ENCODE peak calls at places on chromosome 4, in nine cellular contexts. W is lung, Q is astrocyte of the spinal cord, X is heart left ventricle, I is ovary, P is kidney, F is MM.1S, D is left ventricle myocardium inferior, S is IMR-90. G is an unnamed sample.

GRCh38 chr4:13302876-13303275 is 181.3 kb downstream of the RAB28 start:
- DNase-seq in W (no peak), Q (no peak), X (no peak), I (no peak), P (no peak), F (no peak), D (no peak), S (no peak), G (peak; percentile 57)

GRCh38 chr4:147313114-147313513 is 167.8 kb upstream of the EDNRA start:
- DNase-seq in W (no peak), Q (no peak), X (no peak), I (no peak), P (no peak), F (no peak), D (no peak), S (no peak), G (no peak)

GRCh38 chr4:86132459-86132858 is 227.4 kb downstream of the MAPK10 start:
- DNase-seq in W (no peak), Q (no peak), X (no peak), I (no peak), P (no peak), F (no peak), D (no peak), S (no peak), G (no peak)

GRCh38 chr4:113328514-113328913 is 279.1 kb downstream of the ANK2 start:
- DNase-seq in W (no peak), Q (no peak), X (no peak), I (no peak), P (no peak), F (no peak), D (no peak), S (no peak), G (no peak)

GRCh38 chr4:52937829-52938228 is 75.7 kb downstream of the RASL11B start:
- DNase-seq in W (no peak), Q (no peak), X (no peak), I (no peak), P (no peak), F (no peak), D (no peak), S (no peak), G (no peak)

GRCh38 chr4:184100297-184100885 is 117.3 kb downstream of the ENPP6 start:
- DNase-seq in W (peak; percentile 70), Q (peak; percentile 4), X (peak; percentile 52), I (peak; percentile 53), P (no peak), F (peak; percentile 26), D (peak; percentile 72), S (peak; percentile 26), G (no peak)

GRCh38 chr4:76199664-76200211 is 13.9 kb downstream of the SCARB2 start:
- DNase-seq in W (no peak), Q (peak; percentile 23), X (no peak), I (no peak), P (no peak), F (peak; percentile 97), D (peak; percentile 29), S (peak; percentile 31), G (no peak)

GRCh38 chr4:109302366-109303140 is at the start of gene COL25A1:
- DNase-seq in W (peak; percentile 47), Q (peak; percentile 49), X (peak; percentile 59), I (peak; percentile 58), P (peak; percentile 86), F (peak; percentile 78), D (peak; percentile 51), S (peak; percentile 16), G (no peak)

GRCh38 chr4:146654976-146655761 is 16.5 kb downstream of the POU4F2 start:
- DNase-seq in W (no peak), Q (peak; percentile 18), X (no peak), I (no peak), P (peak; percentile 66), F (no peak), D (no peak), S (peak; percentile 7), G (no peak)

GRCh38 chr4:23747131-23747752 is 142.6 kb downstream of the PPARGC1A start:
- DNase-seq in W (no peak), Q (peak; percentile 13), X (no peak), I (no peak), P (no peak), F (no peak), D (no peak), S (no peak), G (no peak)

GRCh38 chr4:147325566-147325965 is 155.3 kb upstream of the EDNRA start:
- DNase-seq in W (no peak), Q (peak; percentile 32), X (no peak), I (no peak), P (no peak), F (no peak), D (no peak), S (peak; percentile 53), G (peak; percentile 42)

GRCh38 chr4:114654607-114655006 is 56.0 kb downstream of the UGT8 start:
- DNase-seq in W (no peak), Q (no peak), X (no peak), I (no peak), P (no peak), F (no peak), D (no peak), S (no peak), G (no peak)

GRCh38 chr4:73450398-73451004 is 14.5 kb downstream of the AFP start:
- DNase-seq in W (no peak), Q (peak; percentile 97), X (peak; percentile 62), I (peak; percentile 53), P (peak; percentile 64), F (no peak), D (peak; percentile 25), S (peak; percentile 89), G (peak; percentile 35)

DNA sequence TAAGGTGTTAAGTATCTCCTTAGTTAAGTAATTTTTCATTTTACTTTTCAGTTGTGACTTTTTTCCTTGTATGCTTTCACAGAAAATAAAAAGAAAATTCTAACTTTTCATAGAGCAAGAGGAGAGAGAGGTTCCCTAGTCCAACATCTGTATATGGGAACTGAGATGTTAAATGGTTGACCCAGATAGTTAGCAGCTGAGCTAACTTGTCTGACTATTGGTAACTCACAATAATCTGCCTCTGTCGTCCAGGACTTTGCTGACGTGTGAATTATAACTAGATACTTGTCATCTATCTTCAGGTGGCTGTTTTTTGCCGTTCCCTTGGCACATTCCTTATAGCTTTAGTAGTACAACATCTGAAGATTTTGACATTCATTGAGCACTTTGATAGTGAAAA is 29.9 kb downstream of the TBC1D19 start:
- DNase-seq in W (no peak), Q (no peak), X (no peak), I (no peak), P (no peak), F (no peak), D (no peak), S (no peak), G (no peak)
- TF ChIP-seq CTCF in W (no peak), Q (no peak), X (no peak), I (no peak), P (no peak), F (no peak), D (no peak), S (no peak), G (no peak)

GRCh38 chr4:140330311-140330900 is 43.0 kb upstream of the SCOC start:
- DNase-seq in W (no peak), Q (peak; percentile 59), X (no peak), I (no peak), P (no peak), F (peak; percentile 44), D (no peak), S (peak; percentile 55), G (no peak)
- TF ChIP-seq CTCF in W (peak; percentile 7), Q (peak; percentile 56), X (peak; percentile 64), I (no peak), P (peak; percentile 40), F (peak; percentile 44), D (peak; percentile 60), S (peak; percentile 51), G (peak; percentile 60)

DNA sequence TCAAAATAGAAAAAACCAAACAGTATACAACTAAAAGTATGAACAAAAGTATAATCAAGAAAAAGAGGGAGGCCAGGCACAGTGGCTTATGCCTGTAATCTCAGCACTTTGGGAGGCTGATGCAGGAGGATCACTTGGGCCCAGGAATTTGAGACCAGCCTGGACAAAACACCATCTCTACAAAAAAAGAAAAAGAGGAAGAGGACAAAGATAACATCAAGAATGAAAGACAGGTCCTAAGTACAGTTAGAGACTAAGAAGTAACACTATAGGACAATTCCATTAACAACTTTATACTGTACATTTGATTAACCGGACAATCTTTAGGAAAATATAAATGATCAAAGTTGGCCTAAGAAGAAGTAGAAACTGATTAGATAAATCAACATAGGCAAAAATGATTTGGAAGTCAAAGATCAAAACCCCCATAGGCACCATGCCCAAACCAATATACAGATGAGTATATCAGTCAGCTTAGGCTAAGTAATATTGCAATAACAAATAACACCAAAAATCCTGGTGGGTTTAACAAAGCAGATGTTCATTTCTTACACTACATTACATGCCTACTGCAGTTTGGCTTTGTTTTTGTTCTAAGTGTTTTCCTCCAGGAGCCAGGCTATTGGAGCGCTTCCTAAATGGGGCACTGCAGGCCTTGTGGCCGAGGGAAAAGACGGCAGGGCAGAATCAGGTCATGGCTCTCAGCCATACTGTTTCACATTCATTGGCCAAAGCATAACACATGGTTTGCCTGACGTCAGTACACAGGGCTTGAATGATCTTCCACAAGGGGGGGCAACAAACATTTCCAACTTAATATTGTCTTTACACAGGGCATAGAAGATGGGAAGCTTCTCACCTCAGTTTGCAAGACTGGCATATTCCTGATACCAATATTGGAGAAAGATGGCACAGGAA is 42.2 kb upstream of the HGFAC start:
- DNase-seq in W (no peak), Q (peak; percentile 42), X (peak; percentile 62), I (no peak), P (no peak), F (no peak), D (peak; percentile 21), S (no peak), G (no peak)
- TF ChIP-seq CTCF in W (no peak), Q (no peak), X (peak; percentile 39), I (no peak), P (no peak), F (no peak), D (no peak), S (no peak), G (no peak)

GRCh38 chr4:153532636-153533035 is 66.5 kb downstream of the TMEM131L start:
- DNase-seq in W (no peak), Q (no peak), X (no peak), I (no peak), P (no peak), F (no peak), D (no peak), S (no peak), G (no peak)

GRCh38 chr4:153532227-153532626 is 66.1 kb downstream of the TMEM131L start:
- DNase-seq in W (no peak), Q (no peak), X (no peak), I (no peak), P (no peak), F (no peak), D (no peak), S (no peak), G (no peak)

GRCh38 chr4:153529646-153530045 is 63.5 kb downstream of the TMEM131L start:
- DNase-seq in W (no peak), Q (no peak), X (no peak), I (no peak), P (no peak), F (no peak), D (no peak), S (peak; percentile 53), G (no peak)

GRCh38 chr4:153530284-153530995 is 64.3 kb downstream of the TMEM131L start:
- DNase-seq in W (no peak), Q (no peak), X (no peak), I (no peak), P (no peak), F (no peak), D (no peak), S (no peak), G (no peak)

DNA sequence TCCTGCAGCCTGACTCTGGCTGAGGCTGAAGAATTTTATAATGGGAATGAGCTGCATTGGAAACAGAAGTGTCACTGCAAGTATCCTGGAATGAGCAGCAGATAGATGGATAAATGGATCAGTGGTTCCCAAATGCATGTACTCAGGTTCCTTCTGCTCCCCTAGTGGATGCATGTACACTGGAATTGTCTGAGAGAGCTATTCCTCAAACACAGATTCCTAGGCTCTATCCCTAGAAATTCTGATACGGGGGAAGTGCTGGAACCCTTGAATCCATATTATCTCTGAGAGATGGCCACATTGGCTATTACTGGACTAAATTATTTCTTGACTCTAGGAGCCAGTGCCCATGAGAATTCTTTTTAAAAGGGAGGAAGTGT is 64.8 kb downstream of the TMEM131L start:
- DNase-seq in W (no peak), Q (no peak), X (no peak), I (no peak), P (no peak), F (no peak), D (no peak), S (no peak), G (no peak)
- TF ChIP-seq CTCF in W (no peak), Q (no peak), X (no peak), I (no peak), P (no peak), F (no peak), D (peak; percentile 38), S (peak; percentile 4), G (no peak)

G was measured in AG09319.